ENCODE peak calls at places on chromosomes 7 and 10, in ten cellular contexts. O is fibroblast of lung, Z is NCI-H446 treated with DMSO at 0.1 percent for 48 hours, L is RWPE1, A is nucleus accumbens, J is heart left ventricle, G is NCI-H187 treated with DMSO at 0.1 percent for 48 hours, F is SK-N-DZ, I is BE2C, U is C1 segment of cervical spinal cord. K is an unnamed sample.

GRCh38 chr7:82729172-82730030 is 285.8 kb upstream of the CACNA2D1 start:
- DNase-seq in Z (peak; percentile 23), A (no peak), G (no peak), J (no peak), I (peak; percentile 62), U (no peak), O (peak; percentile 67), L (peak; percentile 7), F (peak; percentile 58), K (no peak)

GRCh38 chr7:79159040-79159664 is 294.3 kb downstream of the MAGI2 start:
- DNase-seq in L (no peak), U (no peak), A (no peak), J (no peak), G (no peak), I (no peak), O (no peak), F (no peak), Z (no peak), K (no peak)

GRCh38 chr7:16504019-16504418 is 22.6 kb upstream of the LRRC72 start:
- DNase-seq in F (no peak), Z (no peak), O (peak; percentile 58), L (no peak), J (no peak), U (no peak), I (no peak), A (no peak), G (no peak), K (no peak)

GRCh38 chr10:78331391-78331922 is 297.8 kb downstream of the RPS24 start:
- DNase-seq in J (peak; percentile 42), F (no peak), L (no peak), I (no peak), O (peak; percentile 46), U (peak; percentile 67), G (no peak), Z (no peak), A (no peak), K (no peak)

GRCh38 chr7:151859111-151859947 is 17.6 kb downstream of the PRKAG2 start:
- DNase-seq in O (no peak), I (no peak), G (no peak), J (peak; percentile 65), L (no peak), U (no peak), F (no peak), Z (peak; percentile 49), A (no peak), K (peak; percentile 69)

GRCh38 chr7:102875700-102876192 is 37.1 kb upstream of the LRRC17 start:
- DNase-seq in Z (no peak), I (no peak), F (no peak), U (no peak), G (no peak), L (peak; percentile 97), A (no peak), O (peak; percentile 95), J (no peak), K (no peak)

GRCh38 chr7:143367972-143368371 is 5.5 kb upstream of the FAM131B start:
- DNase-seq in F (no peak), O (no peak), A (no peak), L (no peak), Z (no peak), J (no peak), I (no peak), U (no peak), G (no peak), K (no peak)

GRCh38 chr10:6068006-6068405 is 5.8 kb upstream of the IL2RA start:
- DNase-seq in A (no peak), L (no peak), Z (no peak), G (no peak), U (no peak), J (no peak), I (no peak), O (no peak), F (no peak), K (no peak)

GRCh38 chr10:110774069-110775021 is 97.4 kb upstream of the PDCD4 start:
- DNase-seq in L (peak; percentile 98), G (no peak), Z (peak; percentile 80), F (no peak), U (no peak), O (peak; percentile 38), J (no peak), A (no peak), I (no peak), K (no peak)

GRCh38 chr10:34758447-34758996 is 56.6 kb downstream of the PARD3 start:
- DNase-seq in J (no peak), O (peak; percentile 81), G (no peak), L (peak; percentile 69), I (no peak), U (no peak), F (no peak), A (no peak), Z (no peak), K (no peak)

GRCh38 chr7:47381132-47381495 is 200.8 kb downstream of the TNS3 start:
- DNase-seq in Z (no peak), I (no peak), G (no peak), U (no peak), A (no peak), F (no peak), J (no peak), L (no peak), O (no peak), K (no peak)

GRCh38 chr10:14009315-14010082 is 321.2 kb downstream of the FRMD4A start:
- DNase-seq in I (no peak), U (no peak), O (peak; percentile 50), J (no peak), A (no peak), L (no peak), F (no peak), Z (no peak), G (no peak), K (no peak)

GRCh38 chr7:157521061-157521731 is 184.4 kb downstream of the DNAJB6 start:
- DNase-seq in I (no peak), L (no peak), O (no peak), U (no peak), Z (no peak), J (no peak), G (no peak), A (no peak), F (no peak), K (peak; percentile 36)

GRCh38 chr7:138625849-138626230 is 75.3 kb downstream of the SVOPL start:
- DNase-seq in G (peak; percentile 84), L (no peak), A (no peak), Z (no peak), O (no peak), U (no peak), F (no peak), I (no peak), J (no peak), K (no peak)

GRCh38 chr10:90985301-90985700 is 64.4 kb upstream of the ANKRD1 start:
- DNase-seq in I (no peak), A (no peak), U (no peak), G (no peak), L (no peak), F (no peak), Z (no peak), J (no peak), O (no peak), K (no peak)

GRCh38 chr10:87873656-87874055 is 10.2 kb downstream of the PTEN start:
- DNase-seq in A (no peak), Z (no peak), L (no peak), U (no peak), F (no peak), I (no peak), O (no peak), G (no peak), J (no peak), K (no peak)